ENCODE peak calls at places on chromosomes 16 and 17, in ten cellular contexts. Y is iris pigment epithelial cell, O is HCT116, I is progenitor cell of endocrine pancreas, G is GM04504, C is endothelial cell of umbilical vein, U is small intestine, Z is caudate nucleus, P is esophagus muscularis mucosa, T is AG04449. Q is an unnamed sample.

GRCh38 chr17:73713136-73713535 is 68.9 kb upstream of the SDK2 start:
- DNase-seq in Y (no peak), O (no peak), I (no peak), G (no peak), C (no peak), U (no peak), Z (no peak), P (no peak), T (no peak), Q (no peak)

GRCh38 chr17:3770471-3770870 is 30.5 kb downstream of the ITGAE start:
- DNase-seq in Y (no peak), O (no peak), I (no peak), G (no peak), C (no peak), U (peak; percentile 65), Z (no peak), P (no peak), T (no peak), Q (no peak)

GRCh38 chr17:29240477-29240876 is 6.2 kb upstream of the CRYBA1 start:
- DNase-seq in Y (peak; percentile 34), O (no peak), I (no peak), G (no peak), C (no peak), U (no peak), Z (no peak), P (peak; percentile 68), T (no peak), Q (no peak)

GRCh38 chr17:79597996-79598557 is 12.8 kb downstream of the RBFOX3 start:
- DNase-seq in Y (no peak), O (no peak), I (no peak), G (no peak), C (no peak), U (no peak), Z (no peak), P (no peak), T (no peak), Q (no peak)

GRCh38 chr16:4984174-4985000 is 26.3 kb downstream of the SEC14L5 start:
- DNase-seq in Y (no peak), O (no peak), I (no peak), G (no peak), C (no peak), U (no peak), Z (no peak), P (no peak), T (no peak), Q (no peak)

GRCh38 chr17:82942166-82943130 is 102.6 kb upstream of the ZNF750 start:
- DNase-seq in Y (no peak), O (no peak), I (no peak), G (no peak), C (no peak), U (no peak), Z (no peak), P (no peak), T (no peak), Q (no peak)

GRCh38 chr16:1670371-1670770 is 7.7 kb upstream of the JPT2 start:
- DNase-seq in Y (no peak), O (no peak), I (no peak), G (no peak), C (no peak), U (no peak), Z (no peak), P (no peak), T (no peak), Q (no peak)

GRCh38 chr16:51592535-51592934 is 441.5 kb upstream of the SALL1 start:
- DNase-seq in Y (peak; percentile 3), O (no peak), I (no peak), G (no peak), C (no peak), U (no peak), Z (no peak), P (no peak), T (no peak), Q (no peak)

GRCh38 chr16:17177968-17178880 is 292.5 kb downstream of the XYLT1 start:
- DNase-seq in Y (no peak), O (no peak), I (no peak), G (no peak), C (no peak), U (no peak), Z (no peak), P (no peak), T (no peak), Q (no peak)

GRCh38 chr16:29815032-29815721 is 775 bp upstream of the PAGR1 start:
- DNase-seq in Y (no peak), O (no peak), I (no peak), G (no peak), C (no peak), U (no peak), Z (no peak), P (no peak), T (no peak), Q (no peak)

GRCh38 chr16:11725457-11725856 is 17.2 kb downstream of the TXNDC11 start:
- DNase-seq in Y (no peak), O (no peak), I (no peak), G (no peak), C (no peak), U (no peak), Z (no peak), P (no peak), T (no peak), Q (no peak)

GRCh38 chr16:82761236-82761635 is 134.5 kb downstream of the CDH13 start:
- DNase-seq in Y (peak; percentile 87), O (no peak), I (no peak), G (peak; percentile 60), C (peak; percentile 77), U (no peak), Z (no peak), P (no peak), T (no peak), Q (no peak)

GRCh38 chr17:51189628-51190027 is 23.4 kb downstream of the NME2 start:
- DNase-seq in Y (peak; percentile 69), O (no peak), I (no peak), G (no peak), C (no peak), U (peak; percentile 11), Z (no peak), P (no peak), T (no peak), Q (no peak)

GRCh38 chr17:80991645-80992076 is at the start of gene CHMP6:
- DNase-seq in Y (peak; percentile 71), O (peak; percentile 76), I (peak; percentile 63), G (peak; percentile 48), C (peak; percentile 52), U (peak; percentile 63), Z (peak; percentile 42), P (no peak), T (no peak), Q (no peak)

GRCh38 chr17:77963441-77963840 is 4.9 kb downstream of the TNRC6C start:
- DNase-seq in Y (peak; percentile 97), O (no peak), I (no peak), G (peak; percentile 77), C (peak; percentile 39), U (peak; percentile 42), Z (peak; percentile 52), P (peak; percentile 66), T (peak; percentile 88), Q (no peak)

GRCh38 chr17:16486373-16487250 is 5.4 kb downstream of the LRRC75A start:
- DNase-seq in Y (peak; percentile 52), O (no peak), I (no peak), G (peak; percentile 36), C (peak; percentile 83), U (peak; percentile 99), Z (no peak), P (no peak), T (no peak), Q (peak; percentile 62)

GRCh38 chr17:17156107-17156506 is 50.0 kb downstream of the PLD6 start:
- DNase-seq in Y (peak; percentile 64), O (no peak), I (no peak), G (peak; percentile 35), C (no peak), U (no peak), Z (no peak), P (no peak), T (no peak), Q (no peak)

GRCh38 chr17:42618442-42619150 is 9.1 kb downstream of the TUBG1 start:
- DNase-seq in Y (peak; percentile 14), O (no peak), I (peak; percentile 10), G (no peak), C (no peak), U (peak; percentile 76), Z (no peak), P (no peak), T (no peak), Q (no peak)

GRCh38 chr16:22191966-22192260 is 14.2 kb upstream of the EEF2K start:
- DNase-seq in Y (no peak), O (no peak), I (no peak), G (no peak), C (no peak), U (no peak), Z (no peak), P (no peak), T (no peak), Q (peak; percentile 6)

GRCh38 chr17:66533572-66533971 is 231.2 kb downstream of the PRKCA start:
- DNase-seq in Y (peak; percentile 85), O (no peak), I (peak; percentile 14), G (no peak), C (no peak), U (no peak), Z (no peak), P (no peak), T (no peak), Q (peak; percentile 66)

GRCh38 chr17:40528692-40529417 is 27.4 kb upstream of the TNS4 start:
- DNase-seq in Y (no peak), O (no peak), I (no peak), G (no peak), C (no peak), U (no peak), Z (no peak), P (no peak), T (no peak), Q (no peak)

Q was measured in hypothalamus.